ENCODE peak calls at places on chromosomes 3 and 15, in ten cellular contexts. H is breast epithelium, X is H54, Q is Peyer's patch, F is uterus, A is GM12891, U is NB4, M is sigmoid colon, L is stomach, J is heart left ventricle. S is an unnamed sample.

GRCh38 chr3:44077267-44077666 is 164.4 kb upstream of the TOPAZ1 start:
- DNase-seq in L (no peak), M (no peak), J (no peak), Q (no peak), A (no peak), U (peak), X (no peak), H (no peak), F (no peak), S (no peak)

GRCh38 chr3:134772591-134772990 is 22.5 kb upstream of the EPHB1 start:
- DNase-seq in Q (no peak), L (no peak), U (no peak), J (no peak), H (no peak), X (no peak), M (no peak), A (no peak), F (no peak), S (no peak)

GRCh38 chr3:32106132-32106928 is at the start of gene GPD1L:
- DNase-seq in L (peak), H (peak), X (peak), M (peak), F (peak), J (peak), Q (peak), U (peak), A (peak), S (peak)

GRCh38 chr15:32866486-32867312 is 148.9 kb downstream of the GREM1 start:
- DNase-seq in U (peak), A (no peak), L (no peak), J (no peak), H (no peak), X (no peak), Q (no peak), M (no peak), F (no peak), S (no peak)

GRCh38 chr3:178022599-178022998 is 513.6 kb upstream of the KCNMB2 start:
- DNase-seq in L (no peak), A (no peak), Q (no peak), H (no peak), M (no peak), X (no peak), F (no peak), J (no peak), U (no peak), S (no peak)

GRCh38 chr3:52014613-52015012 is 18.9 kb upstream of the RPL29 start:
- DNase-seq in F (no peak), L (no peak), J (no peak), X (no peak), Q (no peak), U (peak), M (no peak), H (no peak), A (no peak), S (no peak)

GRCh38 chr15:64634576-64635485 is 140.6 kb downstream of the RBPMS2 start:
- DNase-seq in M (no peak), A (no peak), L (no peak), J (no peak), U (no peak), F (no peak), X (no peak), H (no peak), Q (no peak), S (no peak)

GRCh38 chr15:65869954-65870871 is 922 bp downstream of the RAB11A start:
- DNase-seq in L (peak), U (peak), Q (peak), H (peak), A (no peak), F (peak), M (peak), J (peak), X (no peak), S (peak)

GRCh38 chr15:67202991-67203390 is 51.5 kb downstream of the AAGAB start:
- DNase-seq in A (no peak), Q (no peak), X (no peak), J (no peak), M (no peak), L (no peak), F (no peak), U (no peak), H (no peak), S (no peak)

GRCh38 chr3:170044795-170045244 is 7.0 kb downstream of the GPR160 start:
- DNase-seq in U (peak), F (no peak), M (no peak), Q (peak), L (no peak), X (no peak), H (no peak), A (peak), J (no peak), S (no peak)

GRCh38 chr15:55789066-55789660 is 46.2 kb upstream of the PRTG start:
- DNase-seq in M (no peak), A (no peak), F (no peak), H (no peak), U (peak), J (no peak), L (no peak), X (no peak), Q (peak), S (peak)

GRCh38 chr3:27596920-27597319 is 112.7 kb upstream of the SLC4A7 start:
- DNase-seq in X (no peak), M (no peak), U (peak), Q (no peak), H (no peak), L (no peak), F (no peak), J (no peak), A (no peak), S (no peak)

GRCh38 chr3:150168694-150169093 is 198.0 kb upstream of the PFN2 start:
- DNase-seq in H (no peak), M (peak), J (no peak), L (no peak), U (no peak), F (peak), Q (no peak), X (no peak), A (no peak), S (peak)

GRCh38 chr3:131053021-131053420 is 26.3 kb downstream of the NEK11 start:
- DNase-seq in X (no peak), Q (no peak), H (no peak), A (no peak), F (no peak), M (no peak), L (no peak), J (no peak), U (peak), S (no peak)

GRCh38 chr3:138078901-138079344 is 36.5 kb downstream of the DZIP1L start:
- DNase-seq in H (no peak), Q (no peak), U (peak), A (no peak), L (no peak), J (no peak), X (peak), M (no peak), F (no peak), S (no peak)

GRCh38 chr15:70701891-70702568 is 61.3 kb downstream of the UACA start:
- DNase-seq in U (no peak), A (no peak), M (no peak), L (no peak), F (no peak), Q (no peak), J (no peak), X (no peak), H (no peak), S (no peak)

GRCh38 chr15:80059786-80060489 is 462 bp downstream of the ZFAND6 start:
- DNase-seq in X (peak), U (peak), H (no peak), Q (no peak), J (peak), L (peak), F (no peak), M (peak), A (peak), S (peak)

GRCh38 chr3:62095080-62095479 is 278.3 kb downstream of the FEZF2 start:
- DNase-seq in A (no peak), J (no peak), F (no peak), L (no peak), Q (no peak), U (no peak), X (no peak), M (no peak), H (no peak), S (no peak)

GRCh38 chr3:7397097-7397496 is 536.2 kb downstream of the GRM7 start:
- DNase-seq in J (no peak), A (no peak), F (no peak), U (no peak), L (no peak), Q (no peak), H (no peak), M (no peak), X (no peak), S (no peak)

GRCh38 chr3:45412731-45413130 is 24.4 kb downstream of the LARS2 start:
- DNase-seq in U (no peak), M (no peak), L (no peak), J (no peak), H (no peak), X (no peak), F (no peak), Q (no peak), A (no peak), S (no peak)

GRCh38 chr3:4512895-4513616 is 19.9 kb downstream of the ITPR1 start:
- DNase-seq in X (no peak), Q (no peak), J (peak), M (no peak), U (no peak), L (no peak), F (no peak), A (no peak), H (no peak), S (no peak)

GRCh38 chr15:78550194-78550593 is 9.9 kb downstream of the PSMA4 start:
- DNase-seq in H (no peak), U (no peak), F (no peak), Q (no peak), L (no peak), M (no peak), X (no peak), A (no peak), J (no peak), S (no peak)

GRCh38 chr15:32881528-32881927 is 163.7 kb downstream of the GREM1 start:
- DNase-seq in F (no peak), J (no peak), L (no peak), X (no peak), A (no peak), U (no peak), H (no peak), M (no peak), Q (no peak), S (no peak)

DNA sequence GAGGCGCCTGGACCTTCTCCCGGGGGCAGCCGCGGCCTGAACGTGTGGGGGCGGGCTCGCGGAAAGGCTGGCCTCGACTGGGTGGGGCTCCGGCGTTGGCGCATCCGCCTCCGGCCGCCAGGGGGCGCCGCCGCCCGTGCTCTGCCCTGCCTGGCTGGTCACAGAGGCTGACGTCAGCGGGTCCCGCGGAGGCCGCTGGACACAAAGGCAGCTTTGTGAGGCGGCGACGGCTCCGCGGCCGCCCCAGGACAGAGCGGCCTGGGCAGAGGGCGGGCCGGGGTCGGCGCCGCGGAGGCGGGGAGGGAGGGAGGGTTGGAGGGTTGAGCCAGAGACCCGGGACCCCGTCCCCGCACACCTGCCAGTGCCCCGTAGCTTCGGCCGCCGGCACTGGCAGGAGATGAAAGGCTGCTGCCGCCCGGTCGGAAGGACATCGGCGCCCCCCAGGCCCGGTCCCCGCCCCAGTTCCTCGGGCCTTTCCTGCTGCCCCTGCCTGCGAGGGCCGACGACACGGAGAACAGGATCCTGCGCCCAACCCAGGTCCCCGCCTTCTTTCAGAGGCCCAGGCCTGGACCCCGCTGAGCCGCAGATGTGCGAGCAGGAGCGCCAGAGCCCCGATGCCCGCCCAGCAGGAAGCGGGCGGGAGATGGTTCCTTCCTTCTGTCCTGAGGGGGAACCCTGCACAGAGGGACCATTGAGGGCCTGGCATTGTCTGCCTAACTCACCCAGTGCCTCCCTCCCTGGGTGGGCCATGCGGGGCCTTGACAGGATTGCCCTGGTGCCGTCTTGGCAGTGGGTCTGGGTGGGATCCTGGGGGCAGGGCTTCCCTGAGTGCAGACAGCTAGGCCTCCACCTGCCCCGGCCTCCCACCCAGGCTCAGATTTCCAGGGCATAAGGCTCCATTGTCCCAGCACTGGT is 8.7 kb upstream of the SEMA3B start:
- DNase-seq in J (peak), L (peak), H (peak), A (peak), M (peak), X (peak), Q (peak), U (peak), F (peak), S (peak)
- TF ChIP-seq POLR2A in J (no peak), L (no peak), H (peak), A (no peak), M (no peak), X (no peak), Q (peak), U (peak), F (peak), S (no peak)

GRCh38 chr3:122510878-122511481 is 3.8 kb downstream of the KPNA1 start:
- DNase-seq in U (peak), J (no peak), X (no peak), L (no peak), Q (no peak), A (no peak), H (no peak), M (no peak), F (no peak), S (no peak)
- TF ChIP-seq POLR2A in U (no peak), J (no peak), X (no peak), L (no peak), Q (no peak), A (no peak), H (no peak), M (no peak), F (no peak), S (no peak)

GRCh38 chr15:85927936-85928537 is 133.3 kb upstream of the KLHL25 start:
- DNase-seq in L (no peak), M (no peak), Q (no peak), J (no peak), X (no peak), F (no peak), H (no peak), U (no peak), A (no peak), S (no peak)
- TF ChIP-seq POLR2A in L (no peak), M (no peak), Q (no peak), J (no peak), X (no peak), F (no peak), H (no peak), U (no peak), A (no peak), S (no peak)

GRCh38 chr3:129485681-129486056 is 42.8 kb upstream of the RHO start:
- DNase-seq in F (peak), J (peak), Q (peak), L (peak), X (peak), H (peak), A (no peak), M (peak), U (no peak), S (peak)
- TF ChIP-seq POLR2A in F (no peak), J (no peak), Q (no peak), L (no peak), X (no peak), H (peak), A (no peak), M (no peak), U (no peak), S (no peak)

GRCh38 chr15:85763157-85763556 is 31.6 kb downstream of the KLHL25 start:
- DNase-seq in F (no peak), L (no peak), U (no peak), M (no peak), H (no peak), X (no peak), J (peak), Q (no peak), A (no peak), S (no peak)

GRCh38 chr15:85760531-85761371 is 34.0 kb downstream of the KLHL25 start:
- DNase-seq in Q (no peak), H (no peak), A (no peak), X (no peak), L (no peak), M (no peak), J (no peak), F (no peak), U (no peak), S (no peak)

GRCh38 chr15:85761635-85762034 is 33.1 kb downstream of the KLHL25 start:
- DNase-seq in X (no peak), M (no peak), U (no peak), H (no peak), F (no peak), L (no peak), A (no peak), Q (no peak), J (no peak), S (no peak)

GRCh38 chr15:85762756-85763127 is 32.0 kb downstream of the KLHL25 start:
- DNase-seq in H (no peak), M (no peak), J (peak), A (no peak), L (no peak), X (no peak), Q (no peak), F (no peak), U (no peak), S (no peak)

DNA sequence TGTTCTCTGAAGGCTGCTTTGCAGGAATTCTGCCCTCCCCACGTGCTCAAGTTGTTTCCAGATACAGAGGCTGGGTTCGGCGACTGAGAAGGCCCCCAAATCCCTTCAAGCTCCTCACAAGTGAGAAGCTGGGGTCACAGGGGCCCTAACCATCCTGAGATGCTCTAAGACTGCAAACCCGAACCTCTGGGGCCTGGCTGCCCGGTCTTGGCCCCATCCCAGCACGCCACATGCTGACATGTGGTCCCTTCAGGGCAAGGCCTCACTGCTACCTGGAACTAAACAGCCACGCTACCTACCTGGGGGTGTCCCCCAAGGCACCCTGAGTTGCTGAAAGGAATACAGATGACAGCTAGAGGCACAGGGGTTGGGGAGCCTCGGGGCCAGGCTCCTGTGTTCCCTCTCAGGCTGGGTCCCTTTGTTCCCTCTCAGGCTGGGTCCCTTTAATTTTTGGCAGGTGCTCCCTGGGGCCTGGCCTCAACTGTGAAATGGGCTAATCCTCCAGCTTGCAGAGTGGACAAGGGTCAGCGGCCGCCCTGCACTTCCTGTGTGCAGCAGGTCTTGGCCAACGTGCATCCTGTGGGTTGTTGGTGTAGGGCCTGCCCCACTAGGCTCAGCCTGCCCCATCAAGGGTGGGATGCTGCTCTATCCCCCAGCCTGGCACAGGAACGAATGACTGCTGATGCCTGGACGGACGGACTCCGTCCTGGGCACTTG is 32.5 kb downstream of the KLHL25 start:
- DNase-seq in U (no peak), H (no peak), L (no peak), X (no peak), F (no peak), J (peak), Q (no peak), A (no peak), M (no peak), S (no peak)
- TF ChIP-seq POLR2A in U (no peak), H (no peak), L (no peak), X (no peak), F (no peak), J (no peak), Q (no peak), A (no peak), M (no peak), S (no peak)

GRCh38 chr15:74995182-74995778 is at the start of gene SCAMP5:
- DNase-seq in H (peak), M (peak), A (peak), X (peak), J (peak), Q (peak), F (peak), U (peak), L (peak), S (peak)
- TF ChIP-seq POLR2A in H (no peak), M (no peak), A (no peak), X (peak), J (no peak), Q (peak), F (no peak), U (no peak), L (no peak), S (no peak)

GRCh38 chr15:62149729-62150128 is 15.4 kb downstream of the C2CD4B start:
- DNase-seq in H (no peak), X (no peak), Q (no peak), F (no peak), M (no peak), J (no peak), L (no peak), U (no peak), A (no peak), S (no peak)

GRCh38 chr15:62147149-62148013 is 17.7 kb downstream of the C2CD4B start:
- DNase-seq in H (no peak), M (no peak), A (no peak), X (no peak), Q (no peak), U (no peak), J (no peak), L (peak), F (no peak), S (no peak)

GRCh38 chr15:62153228-62153627 is 11.9 kb downstream of the C2CD4B start:
- DNase-seq in Q (no peak), H (no peak), U (no peak), X (no peak), L (no peak), A (no peak), F (no peak), J (no peak), M (no peak), S (no peak)

GRCh38 chr15:62145015-62145735 is 19.9 kb downstream of the C2CD4B start:
- DNase-seq in Q (no peak), U (no peak), J (no peak), L (no peak), A (no peak), X (no peak), F (no peak), M (no peak), H (no peak), S (no peak)

DNA sequence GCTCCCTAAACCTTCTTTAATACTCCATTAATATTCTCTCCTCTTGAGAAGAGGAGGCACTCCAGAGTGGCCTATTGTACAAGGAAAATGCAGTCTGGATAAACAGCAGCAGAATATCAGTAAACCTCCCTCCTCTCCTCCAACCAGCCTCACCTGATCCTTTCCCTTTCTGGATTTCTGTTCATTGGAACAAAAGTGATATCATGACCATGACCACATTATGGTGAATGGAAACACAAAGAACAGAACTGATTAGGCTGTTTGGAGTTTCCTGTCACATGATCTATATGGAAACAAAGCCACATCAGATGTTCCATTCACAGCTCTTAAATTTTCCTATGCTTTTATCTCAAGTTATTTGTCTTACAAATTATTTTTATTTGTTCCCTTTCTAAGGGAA is 14.6 kb downstream of the C2CD4B start:
- DNase-seq in J (no peak), A (no peak), H (no peak), M (no peak), Q (no peak), F (no peak), L (no peak), U (no peak), X (no peak), S (no peak)
- TF ChIP-seq POLR2A in J (no peak), A (no peak), H (no peak), M (no peak), Q (no peak), F (no peak), L (no peak), U (no peak), X (no peak), S (no peak)

GRCh38 chr15:90839187-90840071 is 29.0 kb upstream of the FURIN start:
- DNase-seq in H (no peak), J (no peak), X (no peak), L (peak), Q (peak), A (peak), U (peak), F (no peak), M (no peak), S (no peak)
- TF ChIP-seq POLR2A in H (no peak), J (no peak), X (no peak), L (no peak), Q (peak), A (no peak), U (no peak), F (no peak), M (no peak), S (no peak)

GRCh38 chr3:64266983-64267382 is 41.7 kb upstream of the PRICKLE2 start:
- DNase-seq in A (no peak), F (no peak), J (no peak), U (no peak), X (no peak), L (no peak), H (no peak), Q (no peak), M (no peak), S (no peak)

GRCh38 chr3:64266065-64266874 is 41.0 kb upstream of the PRICKLE2 start:
- DNase-seq in A (no peak), F (peak), H (no peak), Q (peak), L (no peak), X (peak), M (peak), U (no peak), J (no peak), S (no peak)

GRCh38 chr3:64268926-64269325 is 43.7 kb upstream of the PRICKLE2 start:
- DNase-seq in Q (no peak), M (no peak), F (no peak), A (no peak), J (no peak), H (no peak), L (no peak), X (no peak), U (no peak), S (no peak)

GRCh38 chr3:64270143-64270542 is 44.9 kb upstream of the PRICKLE2 start:
- DNase-seq in Q (no peak), J (no peak), X (no peak), U (no peak), A (no peak), L (no peak), F (no peak), M (no peak), H (no peak), S (no peak)

GRCh38 chr3:64267774-64268604 is 42.7 kb upstream of the PRICKLE2 start:
- DNase-seq in M (peak), A (no peak), Q (peak), F (peak), J (peak), H (no peak), U (no peak), L (peak), X (peak), S (peak)
- TF ChIP-seq POLR2A in M (peak), A (no peak), Q (peak), F (peak), J (no peak), H (peak), U (no peak), L (peak), X (peak), S (no peak)